ENCODE peak calls at places on chromosome 16, in six cellular contexts. T is GM20000, Y is thoracic aorta, N is naive B cell, Z is astrocyte of the cerebellum, S is NCI-H510A treated with DMSO at 0.1 percent for 48 hours. V is an unnamed sample.

GRCh38 chr16:66800856-66801255 is 528 bp downstream of the TERB1 start:
- DNase-seq in T (no peak), Y (no peak), N (no peak), Z (no peak), S (no peak), V (no peak)

GRCh38 chr16:8990445-8990844 is 26.7 kb upstream of the USP7 start:
- DNase-seq in T (no peak), Y (no peak), N (no peak), Z (no peak), S (no peak), V (no peak)

GRCh38 chr16:74984194-74984669 is 691 bp downstream of the WDR59 start:
- DNase-seq in T (no peak), Y (no peak), N (no peak), Z (no peak), S (no peak), V (no peak)

GRCh38 chr16:86895609-86896008 is 317.3 kb downstream of the FOXL1 start:
- DNase-seq in T (no peak), Y (no peak), N (no peak), Z (no peak), S (no peak), V (no peak)

GRCh38 chr16:57479422-57480126 is 6.7 kb downstream of the DOK4 start:
- DNase-seq in T (no peak), Y (no peak), N (no peak), Z (no peak), S (peak; percentile 61), V (no peak)

GRCh38 chr16:17949713-17950112 is 386.8 kb downstream of the NPIPA8 start:
- DNase-seq in T (no peak), Y (no peak), N (no peak), Z (no peak), S (no peak), V (no peak)

GRCh38 chr16:14186007-14186953 is 115.2 kb downstream of the MRTFB start:
- DNase-seq in T (no peak), Y (peak; percentile 10), N (no peak), Z (peak; percentile 49), S (peak; percentile 78), V (peak; percentile 47)

GRCh38 chr16:66502020-66502913 is 47.7 kb downstream of the TK2 start:
- DNase-seq in T (no peak), Y (no peak), N (no peak), Z (no peak), S (no peak), V (no peak)

GRCh38 chr16:84547539-84548058 is 43.1 kb upstream of the MEAK7 start:
- DNase-seq in T (no peak), Y (no peak), N (no peak), Z (no peak), S (peak; percentile 86), V (no peak)

GRCh38 chr16:31009894-31010293 is 544 bp downstream of the STX1B start:
- DNase-seq in T (no peak), Y (no peak), N (no peak), Z (no peak), S (no peak), V (no peak)

V was measured in NCI-H2029.